ENCODE peak calls at places on chromosome 11, in five cellular contexts. One of them, this sample, is unnamed.

GRCh38 chr11:116696381-116696941 is 76.3 kb downstream of the BUD13 start:
- DNase-seq in AG04450: no peak
- DNase-seq in IMR-90: no peak
- DNase-seq in choroid plexus epithelial cell: no peak
- DNase-seq in stomach: peak; percentile 9
- DNase-seq in this sample: peak; percentile 58

GRCh38 chr11:68436985-68437926 is 23.3 kb upstream of the PPP6R3 start:
- DNase-seq in AG04450: no peak
- DNase-seq in IMR-90: peak; percentile 72
- DNase-seq in choroid plexus epithelial cell: peak; percentile 73
- DNase-seq in stomach: no peak
- DNase-seq in this sample: peak; percentile 72

GRCh38 chr11:79940976-79941735 is 500.3 kb upstream of the TENM4 start:
- DNase-seq in AG04450: peak; percentile 13
- DNase-seq in IMR-90: peak; percentile 82
- DNase-seq in choroid plexus epithelial cell: no peak
- DNase-seq in stomach: no peak
- DNase-seq in this sample: peak; percentile 79

GRCh38 chr11:104705475-104706195 is 192.6 kb downstream of the CASP12 start:
- DNase-seq in AG04450: no peak
- DNase-seq in IMR-90: peak; percentile 18
- DNase-seq in choroid plexus epithelial cell: peak; percentile 63
- DNase-seq in stomach: peak; percentile 25
- DNase-seq in this sample: peak; percentile 73

GRCh38 chr11:108915666-108916065 is 250.8 kb downstream of the DDX10 start:
- DNase-seq in AG04450: no peak
- DNase-seq in IMR-90: peak; percentile 21
- DNase-seq in choroid plexus epithelial cell: peak; percentile 84
- DNase-seq in stomach: no peak
- DNase-seq in this sample: no peak

GRCh38 chr11:124669193-124669592 is 4.3 kb downstream of the SIAE start:
- DNase-seq in AG04450: no peak
- DNase-seq in IMR-90: peak; percentile 54
- DNase-seq in choroid plexus epithelial cell: peak; percentile 72
- DNase-seq in stomach: peak; percentile 33
- DNase-seq in this sample: peak; percentile 61

GRCh38 chr11:10930224-10930960 is 72.5 kb upstream of the ZBED5 start:
- DNase-seq in AG04450: no peak
- DNase-seq in IMR-90: peak; percentile 33
- DNase-seq in choroid plexus epithelial cell: peak; percentile 33
- DNase-seq in stomach: no peak
- DNase-seq in this sample: peak; percentile 24

GRCh38 chr11:9060700-9061111 is 30.7 kb downstream of the SCUBE2 start:
- DNase-seq in AG04450: no peak
- DNase-seq in IMR-90: no peak
- DNase-seq in choroid plexus epithelial cell: peak; percentile 11
- DNase-seq in stomach: no peak
- DNase-seq in this sample: peak; percentile 29

GRCh38 chr11:18775492-18776292 is 15.9 kb downstream of the PTPN5 start:
- DNase-seq in AG04450: no peak
- DNase-seq in IMR-90: peak; percentile 31
- DNase-seq in choroid plexus epithelial cell: peak; percentile 73
- DNase-seq in stomach: peak; percentile 70
- DNase-seq in this sample: peak; percentile 75

GRCh38 chr11:454043-454442 is 4.0 kb downstream of the PTDSS2 start:
- DNase-seq in AG04450: no peak
- DNase-seq in IMR-90: no peak
- DNase-seq in choroid plexus epithelial cell: no peak
- DNase-seq in stomach: no peak
- DNase-seq in this sample: no peak

GRCh38 chr11:19598876-19599275 is 113.8 kb upstream of the NAV2 start:
- DNase-seq in AG04450: no peak
- DNase-seq in IMR-90: no peak
- DNase-seq in choroid plexus epithelial cell: no peak
- DNase-seq in stomach: no peak
- DNase-seq in this sample: no peak

GRCh38 chr11:75107187-75107586 is 10.5 kb upstream of the OR2AT4 start:
- DNase-seq in AG04450: no peak
- DNase-seq in IMR-90: peak; percentile 19
- DNase-seq in choroid plexus epithelial cell: peak; percentile 26
- DNase-seq in stomach: no peak
- DNase-seq in this sample: no peak

GRCh38 chr11:62664405-62665074 is 470 bp downstream of the C11orf98 start:
- DNase-seq in AG04450: no peak
- DNase-seq in IMR-90: peak; percentile 50
- DNase-seq in choroid plexus epithelial cell: peak; percentile 69
- DNase-seq in stomach: peak; percentile 55
- DNase-seq in this sample: peak; percentile 81

GRCh38 chr11:95705485-95706124 is 84.0 kb downstream of the FAM76B start:
- DNase-seq in AG04450: peak; percentile 73
- DNase-seq in IMR-90: peak; percentile 81
- DNase-seq in choroid plexus epithelial cell: peak; percentile 93
- DNase-seq in stomach: peak; percentile 85
- DNase-seq in this sample: peak; percentile 91

GRCh38 chr11:28539239-28540025 is 431.2 kb downstream of the METTL15 start:
- DNase-seq in AG04450: no peak
- DNase-seq in IMR-90: peak; percentile 54
- DNase-seq in choroid plexus epithelial cell: no peak
- DNase-seq in stomach: no peak
- DNase-seq in this sample: peak; percentile 21

GRCh38 chr11:111633756-111634362 is 31.6 kb downstream of the SIK2 start:
- DNase-seq in AG04450: no peak
- DNase-seq in IMR-90: peak; percentile 35
- DNase-seq in choroid plexus epithelial cell: peak; percentile 47
- DNase-seq in stomach: no peak
- DNase-seq in this sample: peak; percentile 20

GRCh38 chr11:6927030-6927617 is 898 bp downstream of the ZNF215 start:
- DNase-seq in AG04450: no peak
- DNase-seq in IMR-90: no peak
- DNase-seq in choroid plexus epithelial cell: no peak
- DNase-seq in stomach: no peak
- DNase-seq in this sample: peak; percentile 2

GRCh38 chr11:128521697-128522062 is 65.7 kb downstream of the ETS1 start:
- DNase-seq in AG04450: no peak
- DNase-seq in IMR-90: no peak
- DNase-seq in choroid plexus epithelial cell: no peak
- DNase-seq in stomach: no peak
- DNase-seq in this sample: no peak

GRCh38 chr11:73095613-73096012 is 46.5 kb downstream of the FCHSD2 start:
- DNase-seq in AG04450: no peak
- DNase-seq in IMR-90: no peak
- DNase-seq in choroid plexus epithelial cell: peak; percentile 19
- DNase-seq in stomach: no peak
- DNase-seq in this sample: no peak

GRCh38 chr11:112881461-112881860 is 79.8 kb upstream of the NCAM1 start:
- DNase-seq in AG04450: no peak
- DNase-seq in IMR-90: no peak
- DNase-seq in choroid plexus epithelial cell: peak; percentile 16
- DNase-seq in stomach: peak; percentile 49
- DNase-seq in this sample: peak; percentile 21

GRCh38 chr11:64660205-64660604 is 62.8 kb downstream of the NRXN2 start:
- DNase-seq in AG04450: no peak
- DNase-seq in IMR-90: no peak
- DNase-seq in choroid plexus epithelial cell: no peak
- DNase-seq in stomach: no peak
- DNase-seq in this sample: no peak

GRCh38 chr11:1271927-1272326 is 37.5 kb downstream of the TOLLIP start:
- DNase-seq in AG04450: no peak
- DNase-seq in IMR-90: no peak
- DNase-seq in choroid plexus epithelial cell: no peak
- DNase-seq in stomach: no peak
- DNase-seq in this sample: no peak

GRCh38 chr11:121889931-121890330 is 226.1 kb downstream of the BLID start:
- DNase-seq in AG04450: no peak
- DNase-seq in IMR-90: peak; percentile 73
- DNase-seq in choroid plexus epithelial cell: peak; percentile 56
- DNase-seq in stomach: no peak
- DNase-seq in this sample: peak; percentile 85

GRCh38 chr11:12556788-12557384 is 117.3 kb upstream of the TEAD1 start:
- DNase-seq in AG04450: peak; percentile 90
- DNase-seq in IMR-90: peak; percentile 96
- DNase-seq in choroid plexus epithelial cell: peak; percentile 73
- DNase-seq in stomach: peak; percentile 80
- DNase-seq in this sample: peak; percentile 65

GRCh38 chr11:32280339-32280738 is 155.0 kb downstream of the WT1 start:
- DNase-seq in AG04450: no peak
- DNase-seq in IMR-90: no peak
- DNase-seq in choroid plexus epithelial cell: no peak
- DNase-seq in stomach: no peak
- DNase-seq in this sample: no peak

GRCh38 chr11:32279672-32280071 is 155.7 kb downstream of the WT1 start:
- DNase-seq in AG04450: no peak
- DNase-seq in IMR-90: no peak
- DNase-seq in choroid plexus epithelial cell: peak; percentile 6
- DNase-seq in stomach: no peak
- DNase-seq in this sample: no peak
- TF ChIP-seq CTCF in AG04450: peak; percentile 7
- TF ChIP-seq CTCF in IMR-90: no peak
- TF ChIP-seq CTCF in choroid plexus epithelial cell: peak; percentile 42
- TF ChIP-seq CTCF in stomach: no peak
- TF ChIP-seq CTCF in this sample: no peak

GRCh38 chr11:57476883-57477506 is 16.7 kb downstream of the RTN4RL2 start:
- DNase-seq in AG04450: no peak
- DNase-seq in IMR-90: peak; percentile 17
- DNase-seq in choroid plexus epithelial cell: peak; percentile 16
- DNase-seq in stomach: peak; percentile 68
- DNase-seq in this sample: peak; percentile 45

GRCh38 chr11:57474751-57475115 is 14.4 kb downstream of the RTN4RL2 start:
- DNase-seq in AG04450: no peak
- DNase-seq in IMR-90: no peak
- DNase-seq in choroid plexus epithelial cell: no peak
- DNase-seq in stomach: no peak
- DNase-seq in this sample: no peak

GRCh38 chr11:57475191-57475590 is 14.9 kb downstream of the RTN4RL2 start:
- DNase-seq in AG04450: no peak
- DNase-seq in IMR-90: peak; percentile 12
- DNase-seq in choroid plexus epithelial cell: no peak
- DNase-seq in stomach: no peak
- DNase-seq in this sample: no peak

GRCh38 chr11:57476223-57476882 is 16.0 kb downstream of the RTN4RL2 start:
- DNase-seq in AG04450: no peak
- DNase-seq in IMR-90: no peak
- DNase-seq in choroid plexus epithelial cell: no peak
- DNase-seq in stomach: peak; percentile 65
- DNase-seq in this sample: no peak

DNA sequence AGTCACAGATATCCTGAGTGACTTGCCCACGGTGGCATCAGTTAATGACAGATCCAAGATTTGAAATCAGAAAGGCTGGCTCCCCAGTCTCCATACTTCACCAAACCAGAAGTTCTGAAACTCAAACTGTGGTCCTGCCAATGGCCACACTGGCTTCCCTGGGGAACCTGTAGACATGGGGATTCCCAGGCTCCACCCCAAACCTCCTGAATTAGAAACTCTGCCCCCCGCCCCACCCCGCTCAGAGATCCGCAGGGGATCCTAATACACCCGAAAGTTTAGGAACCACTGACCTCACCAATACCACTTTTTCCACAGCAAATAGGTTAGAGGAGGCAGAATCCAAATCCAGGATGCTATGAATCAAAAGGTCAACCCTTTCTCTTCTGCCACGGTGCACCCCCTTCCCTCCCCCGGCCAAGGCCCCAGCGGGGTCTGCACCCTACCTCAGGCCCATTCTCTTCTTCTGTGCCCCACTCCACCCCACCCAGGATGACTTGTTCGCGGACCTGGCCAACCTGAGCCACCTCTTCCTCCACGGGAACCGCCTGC is 15.4 kb downstream of the RTN4RL2 start:
- DNase-seq in AG04450: no peak
- DNase-seq in IMR-90: no peak
- DNase-seq in choroid plexus epithelial cell: no peak
- DNase-seq in stomach: no peak
- DNase-seq in this sample: no peak
- H3K4me3 ChIP-seq in AG04450: peak overlapping the region; percentile 37
- H3K4me3 ChIP-seq in IMR-90: no peak overlapping the region
- H3K4me3 ChIP-seq in choroid plexus epithelial cell: peak overlapping the region; percentile 13
- H3K4me3 ChIP-seq in stomach: peak overlapping the region; percentile 53
- H3K4me3 ChIP-seq in this sample: no peak overlapping the region

DNA sequence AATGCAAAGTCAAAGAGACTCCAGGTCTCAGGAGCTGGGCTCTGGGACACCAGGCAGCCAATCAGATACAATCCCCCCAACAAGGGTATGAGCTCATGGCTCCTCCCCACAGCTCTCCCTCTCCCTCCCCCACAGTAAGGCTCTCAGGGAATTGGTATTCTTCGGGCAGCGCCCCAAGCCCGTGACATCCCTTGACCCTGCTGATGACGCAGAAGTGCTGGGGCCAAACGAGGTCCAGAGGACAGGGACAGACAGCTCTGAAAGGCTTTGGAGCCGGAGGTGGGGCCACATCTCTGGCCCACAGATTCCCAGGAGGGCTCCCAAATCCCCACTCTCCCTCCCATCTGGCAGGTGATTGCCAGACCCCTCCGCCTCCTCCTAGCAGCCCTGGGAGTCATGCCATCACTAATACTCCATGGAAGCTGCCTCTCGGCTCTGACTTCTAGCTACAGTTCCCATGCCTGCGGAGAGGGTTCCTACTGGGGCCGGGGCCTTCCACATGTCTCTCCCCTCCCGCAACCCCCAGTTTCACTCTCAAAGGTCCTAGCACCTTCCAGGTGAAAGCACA is 5.8 kb downstream of the USP2 start:
- DNase-seq in AG04450: no peak
- DNase-seq in IMR-90: peak; percentile 86
- DNase-seq in choroid plexus epithelial cell: peak; percentile 55
- DNase-seq in stomach: no peak
- DNase-seq in this sample: no peak
- TF ChIP-seq CTCF in AG04450: no peak
- TF ChIP-seq CTCF in IMR-90: no peak
- TF ChIP-seq CTCF in choroid plexus epithelial cell: no peak
- TF ChIP-seq CTCF in stomach: no peak
- TF ChIP-seq CTCF in this sample: no peak

GRCh38 chr11:44267366-44268072 is 42.4 kb downstream of the ALX4 start:
- DNase-seq in AG04450: no peak
- DNase-seq in IMR-90: no peak
- DNase-seq in choroid plexus epithelial cell: no peak
- DNase-seq in stomach: no peak
- DNase-seq in this sample: no peak

GRCh38 chr11:44270403-44271192 is 39.3 kb downstream of the ALX4 start:
- DNase-seq in AG04450: no peak
- DNase-seq in IMR-90: no peak
- DNase-seq in choroid plexus epithelial cell: peak; percentile 50
- DNase-seq in stomach: no peak
- DNase-seq in this sample: no peak

GRCh38 chr11:44269369-44270351 is 40.3 kb downstream of the ALX4 start:
- DNase-seq in AG04450: no peak
- DNase-seq in IMR-90: peak; percentile 60
- DNase-seq in choroid plexus epithelial cell: peak; percentile 60
- DNase-seq in stomach: no peak
- DNase-seq in this sample: no peak

GRCh38 chr11:44268073-44268806 is 41.7 kb downstream of the ALX4 start:
- DNase-seq in AG04450: no peak
- DNase-seq in IMR-90: no peak
- DNase-seq in choroid plexus epithelial cell: no peak
- DNase-seq in stomach: no peak
- DNase-seq in this sample: no peak

GRCh38 chr11:44268807-44269080 is 41.2 kb downstream of the ALX4 start:
- DNase-seq in AG04450: no peak
- DNase-seq in IMR-90: no peak
- DNase-seq in choroid plexus epithelial cell: no peak
- DNase-seq in stomach: no peak
- DNase-seq in this sample: no peak
- H3K4me3 ChIP-seq in AG04450: no peak overlapping the region
- H3K4me3 ChIP-seq in IMR-90: no peak overlapping the region
- H3K4me3 ChIP-seq in choroid plexus epithelial cell: no peak overlapping the region
- H3K4me3 ChIP-seq in stomach: no peak overlapping the region
- H3K4me3 ChIP-seq in this sample: no peak overlapping the region

GRCh38 chr11:106133529-106133928 is 56.1 kb downstream of the AASDHPPT start:
- DNase-seq in AG04450: no peak
- DNase-seq in IMR-90: no peak
- DNase-seq in choroid plexus epithelial cell: peak; percentile 31
- DNase-seq in stomach: no peak
- DNase-seq in this sample: peak; percentile 6
- TF ChIP-seq CTCF in AG04450: peak; percentile 37
- TF ChIP-seq CTCF in IMR-90: peak; percentile 32
- TF ChIP-seq CTCF in choroid plexus epithelial cell: peak; percentile 51
- TF ChIP-seq CTCF in stomach: no peak
- TF ChIP-seq CTCF in this sample: peak; percentile 46